ENCODE peak calls at places on chromosomes 1 and 21, in eight cellular contexts. G is GM04504; L is stimulated activated CD8-positive, alpha-beta memory T cell treated with anti-CD3 and anti-CD28 coated beads, Interleukin-4, amount 100 ng/mL, for 1 hour; Q is Daoy; C is Karpas-422; M is retinal pigment epithelial cell; T is T-helper 1 cell; W is colonic mucosa. I is an unnamed sample.

GRCh38 chr21:10272216-10272615 is 249.2 kb upstream of the TPTE start:
- DNase-seq in G (no peak), C (no peak), L (no peak), Q (no peak), M (no peak), T (no peak), W (no peak), I (no peak)

GRCh38 chr1:199226163-199226562 is 587.3 kb downstream of the PTPRC start:
- DNase-seq in W (no peak), T (no peak), C (no peak), M (no peak), L (no peak), Q (peak; percentile 73), G (peak; percentile 5), I (no peak)

GRCh38 chr1:36871146-36871971 is 163.0 kb downstream of the GRIK3 start:
- DNase-seq in Q (peak; percentile 96), T (no peak), W (no peak), M (no peak), G (no peak), L (no peak), C (no peak), I (no peak)

GRCh38 chr1:7013833-7014639 is 228.8 kb downstream of the CAMTA1 start:
- DNase-seq in Q (no peak), L (no peak), C (no peak), W (peak; percentile 10), G (no peak), T (no peak), M (no peak), I (no peak)

GRCh38 chr1:207497951-207498350 is 2.0 kb downstream of the CR1 start:
- DNase-seq in L (no peak), W (no peak), Q (no peak), M (no peak), C (no peak), G (no peak), T (no peak), I (no peak)

GRCh38 chr1:116284819-116285390 is 88.1 kb upstream of the ATP1A1 start:
- DNase-seq in L (no peak), C (no peak), G (no peak), Q (no peak), M (no peak), T (no peak), W (peak; percentile 10), I (no peak)

GRCh38 chr1:32239335-32239734 is 7.7 kb upstream of the FAM167B start:
- DNase-seq in M (no peak), Q (no peak), W (peak; percentile 31), G (no peak), T (no peak), L (no peak), C (peak; percentile 40), I (no peak)

GRCh38 chr1:47444578-47445465 is 7.0 kb downstream of the FOXD2 start:
- DNase-seq in Q (no peak), T (no peak), C (peak; percentile 52), W (peak; percentile 77), G (no peak), M (no peak), L (no peak), I (no peak)

GRCh38 chr21:46546799-46547198 is 58.1 kb downstream of the S100B start:
- DNase-seq in L (no peak), M (no peak), G (no peak), Q (no peak), W (no peak), T (no peak), C (no peak), I (no peak)

GRCh38 chr1:18607289-18607760 is 23.3 kb upstream of the PAX7 start:
- DNase-seq in G (no peak), C (no peak), Q (no peak), W (no peak), T (no peak), M (no peak), L (no peak), I (no peak)

GRCh38 chr1:182215797-182216196 is 154.3 kb upstream of the ZNF648 start:
- DNase-seq in Q (no peak), C (no peak), L (no peak), W (no peak), M (no peak), G (peak; percentile 89), T (no peak), I (no peak)

GRCh38 chr1:37475380-37476086 is 1.2 kb downstream of the ZC3H12A start:
- DNase-seq in L (no peak), C (no peak), W (no peak), Q (peak; percentile 48), G (no peak), M (no peak), T (no peak), I (no peak)

GRCh38 chr1:26094677-26095383 is 16.8 kb upstream of the PDIK1L start:
- DNase-seq in G (no peak), L (no peak), C (no peak), Q (peak; percentile 63), W (no peak), T (no peak), M (no peak), I (no peak)

GRCh38 chr1:85027242-85027983 is 20.9 kb downstream of the MCOLN3 start:
- DNase-seq in G (no peak), L (no peak), T (no peak), M (no peak), C (peak; percentile 72), W (no peak), Q (no peak), I (no peak)

GRCh38 chr1:41851589-41851988 is 67.1 kb downstream of the HIVEP3 start:
- DNase-seq in L (no peak), G (no peak), C (peak; percentile 79), T (no peak), Q (peak; percentile 94), M (no peak), W (no peak), I (no peak)